ENCODE peak calls at places on chromosomes 3 and 15, in nine cellular contexts. One of them, this sample, is unnamed.

GRCh38 chr3:48222616-48223513 is at the start of gene CAMP:
- DNase-seq in cerebellum: no peak
- DNase-seq in lung microvascular endothelial cell: peak; percentile 10
- DNase-seq in activated T-helper 1 cell treated with Interleukin-2 at 50 U/mL for 16 hours: no peak
- DNase-seq in HuH-7: peak; percentile 68
- DNase-seq in foreskin fibroblast: peak; percentile 41
- DNase-seq in PC-3: peak; percentile 91
- DNase-seq in CD4-positive, alpha-beta memory T cell: no peak
- DNase-seq in brain microvascular endothelial cell: no peak
- DNase-seq in this sample: no peak

GRCh38 chr15:68764090-68764489 is 56.6 kb downstream of the ANP32A start:
- DNase-seq in cerebellum: no peak
- DNase-seq in lung microvascular endothelial cell: peak; percentile 92
- DNase-seq in activated T-helper 1 cell treated with Interleukin-2 at 50 U/mL for 16 hours: no peak
- DNase-seq in HuH-7: no peak
- DNase-seq in foreskin fibroblast: no peak
- DNase-seq in PC-3: no peak
- DNase-seq in CD4-positive, alpha-beta memory T cell: no peak
- DNase-seq in brain microvascular endothelial cell: no peak
- DNase-seq in this sample: no peak

GRCh38 chr3:120182613-120183524 is 88.6 kb upstream of the GSK3B start:
- DNase-seq in cerebellum: no peak
- DNase-seq in lung microvascular endothelial cell: peak; percentile 55
- DNase-seq in activated T-helper 1 cell treated with Interleukin-2 at 50 U/mL for 16 hours: no peak
- DNase-seq in HuH-7: no peak
- DNase-seq in foreskin fibroblast: peak; percentile 50
- DNase-seq in PC-3: peak; percentile 67
- DNase-seq in CD4-positive, alpha-beta memory T cell: no peak
- DNase-seq in brain microvascular endothelial cell: peak; percentile 43
- DNase-seq in this sample: no peak

GRCh38 chr15:101542306-101543025 is 53.0 kb upstream of the PCSK6 start:
- DNase-seq in cerebellum: no peak
- DNase-seq in lung microvascular endothelial cell: peak; percentile 7
- DNase-seq in activated T-helper 1 cell treated with Interleukin-2 at 50 U/mL for 16 hours: no peak
- DNase-seq in HuH-7: no peak
- DNase-seq in foreskin fibroblast: no peak
- DNase-seq in PC-3: no peak
- DNase-seq in CD4-positive, alpha-beta memory T cell: no peak
- DNase-seq in brain microvascular endothelial cell: no peak
- DNase-seq in this sample: no peak

GRCh38 chr3:27589795-27590194 is 105.6 kb upstream of the SLC4A7 start:
- DNase-seq in cerebellum: no peak
- DNase-seq in lung microvascular endothelial cell: no peak
- DNase-seq in activated T-helper 1 cell treated with Interleukin-2 at 50 U/mL for 16 hours: no peak
- DNase-seq in HuH-7: no peak
- DNase-seq in foreskin fibroblast: no peak
- DNase-seq in PC-3: no peak
- DNase-seq in CD4-positive, alpha-beta memory T cell: no peak
- DNase-seq in brain microvascular endothelial cell: peak; percentile 69
- DNase-seq in this sample: no peak

GRCh38 chr3:172538368-172539264 is 15.4 kb upstream of the TNFSF10 start:
- DNase-seq in cerebellum: no peak
- DNase-seq in lung microvascular endothelial cell: peak; percentile 76
- DNase-seq in activated T-helper 1 cell treated with Interleukin-2 at 50 U/mL for 16 hours: no peak
- DNase-seq in HuH-7: no peak
- DNase-seq in foreskin fibroblast: no peak
- DNase-seq in PC-3: no peak
- DNase-seq in CD4-positive, alpha-beta memory T cell: no peak
- DNase-seq in brain microvascular endothelial cell: no peak
- DNase-seq in this sample: no peak

GRCh38 chr3:23815879-23816278 is 10.1 kb downstream of the UBE2E1 start:
- DNase-seq in cerebellum: no peak
- DNase-seq in lung microvascular endothelial cell: no peak
- DNase-seq in activated T-helper 1 cell treated with Interleukin-2 at 50 U/mL for 16 hours: no peak
- DNase-seq in HuH-7: no peak
- DNase-seq in foreskin fibroblast: no peak
- DNase-seq in PC-3: peak; percentile 20
- DNase-seq in CD4-positive, alpha-beta memory T cell: no peak
- DNase-seq in brain microvascular endothelial cell: no peak
- DNase-seq in this sample: no peak

GRCh38 chr3:142154186-142154585 is 4.8 kb upstream of the TFDP2 start:
- DNase-seq in cerebellum: no peak
- DNase-seq in lung microvascular endothelial cell: no peak
- DNase-seq in activated T-helper 1 cell treated with Interleukin-2 at 50 U/mL for 16 hours: no peak
- DNase-seq in HuH-7: no peak
- DNase-seq in foreskin fibroblast: no peak
- DNase-seq in PC-3: no peak
- DNase-seq in CD4-positive, alpha-beta memory T cell: no peak
- DNase-seq in brain microvascular endothelial cell: no peak
- DNase-seq in this sample: no peak

GRCh38 chr3:170259853-170260386 is 37.7 kb downstream of the PRKCI start:
- DNase-seq in cerebellum: no peak
- DNase-seq in lung microvascular endothelial cell: no peak
- DNase-seq in activated T-helper 1 cell treated with Interleukin-2 at 50 U/mL for 16 hours: no peak
- DNase-seq in HuH-7: no peak
- DNase-seq in foreskin fibroblast: no peak
- DNase-seq in PC-3: no peak
- DNase-seq in CD4-positive, alpha-beta memory T cell: no peak
- DNase-seq in brain microvascular endothelial cell: no peak
- DNase-seq in this sample: no peak

GRCh38 chr3:136545664-136546266 is 206.4 kb downstream of the STAG1 start:
- DNase-seq in cerebellum: peak; percentile 8
- DNase-seq in lung microvascular endothelial cell: peak; percentile 42
- DNase-seq in activated T-helper 1 cell treated with Interleukin-2 at 50 U/mL for 16 hours: no peak
- DNase-seq in HuH-7: no peak
- DNase-seq in foreskin fibroblast: peak; percentile 18
- DNase-seq in PC-3: peak; percentile 30
- DNase-seq in CD4-positive, alpha-beta memory T cell: no peak
- DNase-seq in brain microvascular endothelial cell: no peak
- DNase-seq in this sample: no peak

GRCh38 chr15:33857726-33858125 is 110.6 kb upstream of the CHRM5 start:
- DNase-seq in cerebellum: no peak
- DNase-seq in lung microvascular endothelial cell: no peak
- DNase-seq in activated T-helper 1 cell treated with Interleukin-2 at 50 U/mL for 16 hours: no peak
- DNase-seq in HuH-7: no peak
- DNase-seq in foreskin fibroblast: no peak
- DNase-seq in PC-3: no peak
- DNase-seq in CD4-positive, alpha-beta memory T cell: no peak
- DNase-seq in brain microvascular endothelial cell: no peak
- DNase-seq in this sample: no peak

GRCh38 chr3:19147905-19148767 is at the start of gene KCNH8:
- DNase-seq in cerebellum: peak; percentile 4
- DNase-seq in lung microvascular endothelial cell: no peak
- DNase-seq in activated T-helper 1 cell treated with Interleukin-2 at 50 U/mL for 16 hours: no peak
- DNase-seq in HuH-7: peak; percentile 57
- DNase-seq in foreskin fibroblast: no peak
- DNase-seq in PC-3: no peak
- DNase-seq in CD4-positive, alpha-beta memory T cell: peak; percentile 7
- DNase-seq in brain microvascular endothelial cell: no peak
- DNase-seq in this sample: no peak

GRCh38 chr15:69160976-69161877 is 792 bp downstream of the GLCE start:
- DNase-seq in cerebellum: peak; percentile 60
- DNase-seq in lung microvascular endothelial cell: peak; percentile 35
- DNase-seq in activated T-helper 1 cell treated with Interleukin-2 at 50 U/mL for 16 hours: peak; percentile 2
- DNase-seq in HuH-7: peak; percentile 70
- DNase-seq in foreskin fibroblast: peak; percentile 21
- DNase-seq in PC-3: peak; percentile 13
- DNase-seq in CD4-positive, alpha-beta memory T cell: peak; percentile 26
- DNase-seq in brain microvascular endothelial cell: no peak
- DNase-seq in this sample: peak; percentile 5

GRCh38 chr3:126213376-126214044 is 33.1 kb upstream of the ALDH1L1 start:
- DNase-seq in cerebellum: no peak
- DNase-seq in lung microvascular endothelial cell: peak; percentile 10
- DNase-seq in activated T-helper 1 cell treated with Interleukin-2 at 50 U/mL for 16 hours: no peak
- DNase-seq in HuH-7: no peak
- DNase-seq in foreskin fibroblast: no peak
- DNase-seq in PC-3: no peak
- DNase-seq in CD4-positive, alpha-beta memory T cell: no peak
- DNase-seq in brain microvascular endothelial cell: no peak
- DNase-seq in this sample: no peak

GRCh38 chr15:51970981-51971352 is 611 bp downstream of the LEO1 start:
- DNase-seq in cerebellum: no peak
- DNase-seq in lung microvascular endothelial cell: no peak
- DNase-seq in activated T-helper 1 cell treated with Interleukin-2 at 50 U/mL for 16 hours: no peak
- DNase-seq in HuH-7: peak; percentile 28
- DNase-seq in foreskin fibroblast: no peak
- DNase-seq in PC-3: no peak
- DNase-seq in CD4-positive, alpha-beta memory T cell: no peak
- DNase-seq in brain microvascular endothelial cell: no peak
- DNase-seq in this sample: no peak

GRCh38 chr3:103184772-103185171 is 750.0 kb downstream of the ZPLD1 start:
- DNase-seq in cerebellum: no peak
- DNase-seq in lung microvascular endothelial cell: no peak
- DNase-seq in activated T-helper 1 cell treated with Interleukin-2 at 50 U/mL for 16 hours: no peak
- DNase-seq in HuH-7: no peak
- DNase-seq in foreskin fibroblast: no peak
- DNase-seq in PC-3: peak; percentile 47
- DNase-seq in CD4-positive, alpha-beta memory T cell: no peak
- DNase-seq in brain microvascular endothelial cell: no peak
- DNase-seq in this sample: no peak

GRCh38 chr3:73041537-73041936 is 19.9 kb upstream of the EBLN2 start:
- DNase-seq in cerebellum: no peak
- DNase-seq in lung microvascular endothelial cell: no peak
- DNase-seq in activated T-helper 1 cell treated with Interleukin-2 at 50 U/mL for 16 hours: no peak
- DNase-seq in HuH-7: no peak
- DNase-seq in foreskin fibroblast: no peak
- DNase-seq in PC-3: no peak
- DNase-seq in CD4-positive, alpha-beta memory T cell: no peak
- DNase-seq in brain microvascular endothelial cell: no peak
- DNase-seq in this sample: no peak

This sample was measured in activated T-helper 9 cell treated with anti-CD3 and anti-CD28 coated beads, Interleukin-2, amount 50 U/mL, for 16 hours.